ENCODE peak calls at places on chromosomes 11 and 22, in six cellular contexts. One of them, this sample, is unnamed.

GRCh38 chr11:27174026-27174425 is 133.4 kb downstream of the BBOX1 start:
- DNase-seq in NCI-H1105: no peak
- DNase-seq in HFF-Myc: no peak
- DNase-seq in lung microvascular endothelial cell: no peak
- DNase-seq in activated CD4-positive, alpha-beta T cell treated with anti-CD3 and anti-CD28 coated beads, Interleukin-2, amount 50 U/mL, for 1 hour: no peak
- DNase-seq in H4: no peak
- DNase-seq in this sample: no peak

GRCh38 chr11:68302256-68303054 is 9.9 kb upstream of the LRP5 start:
- DNase-seq in NCI-H1105: no peak
- DNase-seq in HFF-Myc: no peak
- DNase-seq in lung microvascular endothelial cell: no peak
- DNase-seq in activated CD4-positive, alpha-beta T cell treated with anti-CD3 and anti-CD28 coated beads, Interleukin-2, amount 50 U/mL, for 1 hour: no peak
- DNase-seq in H4: peak; percentile 62
- DNase-seq in this sample: no peak

GRCh38 chr22:24380220-24381218 is 46.9 kb upstream of the ADORA2A start:
- DNase-seq in NCI-H1105: no peak
- DNase-seq in HFF-Myc: no peak
- DNase-seq in lung microvascular endothelial cell: no peak
- DNase-seq in activated CD4-positive, alpha-beta T cell treated with anti-CD3 and anti-CD28 coated beads, Interleukin-2, amount 50 U/mL, for 1 hour: no peak
- DNase-seq in H4: no peak
- DNase-seq in this sample: no peak

GRCh38 chr11:67318239-67318555 is 14.9 kb downstream of the SSH3 start:
- DNase-seq in NCI-H1105: no peak
- DNase-seq in HFF-Myc: no peak
- DNase-seq in lung microvascular endothelial cell: no peak
- DNase-seq in activated CD4-positive, alpha-beta T cell treated with anti-CD3 and anti-CD28 coated beads, Interleukin-2, amount 50 U/mL, for 1 hour: no peak
- DNase-seq in H4: no peak
- DNase-seq in this sample: no peak

GRCh38 chr11:5123802-5124521 is 14.2 kb downstream of the OR52A5 start:
- DNase-seq in NCI-H1105: peak; percentile 48
- DNase-seq in HFF-Myc: peak; percentile 20
- DNase-seq in lung microvascular endothelial cell: peak; percentile 70
- DNase-seq in activated CD4-positive, alpha-beta T cell treated with anti-CD3 and anti-CD28 coated beads, Interleukin-2, amount 50 U/mL, for 1 hour: peak; percentile 37
- DNase-seq in H4: peak; percentile 68
- DNase-seq in this sample: no peak

GRCh38 chr11:60633645-60634044 is 65.8 kb upstream of the MS4A8 start:
- DNase-seq in NCI-H1105: no peak
- DNase-seq in HFF-Myc: no peak
- DNase-seq in lung microvascular endothelial cell: no peak
- DNase-seq in activated CD4-positive, alpha-beta T cell treated with anti-CD3 and anti-CD28 coated beads, Interleukin-2, amount 50 U/mL, for 1 hour: no peak
- DNase-seq in H4: no peak
- DNase-seq in this sample: peak; percentile 64

GRCh38 chr11:69230856-69231425 is 63.0 kb upstream of the MYEOV start:
- DNase-seq in NCI-H1105: no peak
- DNase-seq in HFF-Myc: no peak
- DNase-seq in lung microvascular endothelial cell: no peak
- DNase-seq in activated CD4-positive, alpha-beta T cell treated with anti-CD3 and anti-CD28 coated beads, Interleukin-2, amount 50 U/mL, for 1 hour: no peak
- DNase-seq in H4: no peak
- DNase-seq in this sample: no peak

GRCh38 chr11:3195251-3196160 is 23.1 kb downstream of the MRGPRG start:
- DNase-seq in NCI-H1105: no peak
- DNase-seq in HFF-Myc: no peak
- DNase-seq in lung microvascular endothelial cell: peak; percentile 17
- DNase-seq in activated CD4-positive, alpha-beta T cell treated with anti-CD3 and anti-CD28 coated beads, Interleukin-2, amount 50 U/mL, for 1 hour: no peak
- DNase-seq in H4: no peak
- DNase-seq in this sample: no peak

GRCh38 chr11:73283316-73284035 is 11.3 kb downstream of the P2RY6 start:
- DNase-seq in NCI-H1105: no peak
- DNase-seq in HFF-Myc: no peak
- DNase-seq in lung microvascular endothelial cell: no peak
- DNase-seq in activated CD4-positive, alpha-beta T cell treated with anti-CD3 and anti-CD28 coated beads, Interleukin-2, amount 50 U/mL, for 1 hour: no peak
- DNase-seq in H4: no peak
- DNase-seq in this sample: no peak

GRCh38 chr11:124415356-124415923 is 9.2 kb downstream of the OR8B4 start:
- DNase-seq in NCI-H1105: peak; percentile 46
- DNase-seq in HFF-Myc: peak; percentile 2
- DNase-seq in lung microvascular endothelial cell: peak; percentile 75
- DNase-seq in activated CD4-positive, alpha-beta T cell treated with anti-CD3 and anti-CD28 coated beads, Interleukin-2, amount 50 U/mL, for 1 hour: no peak
- DNase-seq in H4: peak; percentile 39
- DNase-seq in this sample: peak; percentile 34

GRCh38 chr11:86277741-86278140 is 24.3 kb upstream of the HIKESHI start:
- DNase-seq in NCI-H1105: no peak
- DNase-seq in HFF-Myc: no peak
- DNase-seq in lung microvascular endothelial cell: no peak
- DNase-seq in activated CD4-positive, alpha-beta T cell treated with anti-CD3 and anti-CD28 coated beads, Interleukin-2, amount 50 U/mL, for 1 hour: no peak
- DNase-seq in H4: no peak
- DNase-seq in this sample: no peak

GRCh38 chr11:702731-703461 is 3.1 kb upstream of the EPS8L2 start:
- DNase-seq in NCI-H1105: no peak
- DNase-seq in HFF-Myc: no peak
- DNase-seq in lung microvascular endothelial cell: no peak
- DNase-seq in activated CD4-positive, alpha-beta T cell treated with anti-CD3 and anti-CD28 coated beads, Interleukin-2, amount 50 U/mL, for 1 hour: no peak
- DNase-seq in H4: peak; percentile 59
- DNase-seq in this sample: no peak

GRCh38 chr11:30917859-30918478 is 331.8 kb upstream of the MPPED2 start:
- DNase-seq in NCI-H1105: peak; percentile 52
- DNase-seq in HFF-Myc: peak; percentile 17
- DNase-seq in lung microvascular endothelial cell: peak; percentile 39
- DNase-seq in activated CD4-positive, alpha-beta T cell treated with anti-CD3 and anti-CD28 coated beads, Interleukin-2, amount 50 U/mL, for 1 hour: no peak
- DNase-seq in H4: peak; percentile 48
- DNase-seq in this sample: no peak

GRCh38 chr22:19929586-19930302 is 11.8 kb upstream of the COMT start:
- DNase-seq in NCI-H1105: no peak
- DNase-seq in HFF-Myc: no peak
- DNase-seq in lung microvascular endothelial cell: no peak
- DNase-seq in activated CD4-positive, alpha-beta T cell treated with anti-CD3 and anti-CD28 coated beads, Interleukin-2, amount 50 U/mL, for 1 hour: no peak
- DNase-seq in H4: no peak
- DNase-seq in this sample: no peak

GRCh38 chr11:16511109-16511806 is 154.9 kb upstream of the SOX6 start:
- DNase-seq in NCI-H1105: peak; percentile 30
- DNase-seq in HFF-Myc: peak; percentile 9
- DNase-seq in lung microvascular endothelial cell: no peak
- DNase-seq in activated CD4-positive, alpha-beta T cell treated with anti-CD3 and anti-CD28 coated beads, Interleukin-2, amount 50 U/mL, for 1 hour: no peak
- DNase-seq in H4: peak; percentile 73
- DNase-seq in this sample: no peak

GRCh38 chr11:41612415-41612814 is 153.0 kb upstream of the LRRC4C start:
- DNase-seq in NCI-H1105: no peak
- DNase-seq in HFF-Myc: no peak
- DNase-seq in lung microvascular endothelial cell: no peak
- DNase-seq in activated CD4-positive, alpha-beta T cell treated with anti-CD3 and anti-CD28 coated beads, Interleukin-2, amount 50 U/mL, for 1 hour: no peak
- DNase-seq in H4: peak; percentile 23
- DNase-seq in this sample: no peak

GRCh38 chr11:21769188-21769587 is 423.7 kb upstream of the ANO5 start:
- DNase-seq in NCI-H1105: no peak
- DNase-seq in HFF-Myc: no peak
- DNase-seq in lung microvascular endothelial cell: no peak
- DNase-seq in activated CD4-positive, alpha-beta T cell treated with anti-CD3 and anti-CD28 coated beads, Interleukin-2, amount 50 U/mL, for 1 hour: no peak
- DNase-seq in H4: no peak
- DNase-seq in this sample: no peak

GRCh38 chr11:93986716-93987115 is 34.4 kb upstream of the HEPHL1 start:
- DNase-seq in NCI-H1105: no peak
- DNase-seq in HFF-Myc: no peak
- DNase-seq in lung microvascular endothelial cell: no peak
- DNase-seq in activated CD4-positive, alpha-beta T cell treated with anti-CD3 and anti-CD28 coated beads, Interleukin-2, amount 50 U/mL, for 1 hour: no peak
- DNase-seq in H4: peak; percentile 71
- DNase-seq in this sample: no peak

GRCh38 chr11:111798279-111798678 is 32.1 kb upstream of the PPP2R1B start:
- DNase-seq in NCI-H1105: no peak
- DNase-seq in HFF-Myc: no peak
- DNase-seq in lung microvascular endothelial cell: no peak
- DNase-seq in activated CD4-positive, alpha-beta T cell treated with anti-CD3 and anti-CD28 coated beads, Interleukin-2, amount 50 U/mL, for 1 hour: no peak
- DNase-seq in H4: no peak
- DNase-seq in this sample: no peak

GRCh38 chr11:97454988-97455387 is 1065.2 kb downstream of the JRKL start:
- DNase-seq in NCI-H1105: peak; percentile 14
- DNase-seq in HFF-Myc: no peak
- DNase-seq in lung microvascular endothelial cell: peak; percentile 2
- DNase-seq in activated CD4-positive, alpha-beta T cell treated with anti-CD3 and anti-CD28 coated beads, Interleukin-2, amount 50 U/mL, for 1 hour: no peak
- DNase-seq in H4: peak; percentile 34
- DNase-seq in this sample: no peak

GRCh38 chr22:49993649-49994360 is 18.8 kb downstream of the IL17REL start:
- DNase-seq in NCI-H1105: no peak
- DNase-seq in HFF-Myc: no peak
- DNase-seq in lung microvascular endothelial cell: no peak
- DNase-seq in activated CD4-positive, alpha-beta T cell treated with anti-CD3 and anti-CD28 coated beads, Interleukin-2, amount 50 U/mL, for 1 hour: no peak
- DNase-seq in H4: no peak
- DNase-seq in this sample: no peak

GRCh38 chr11:1012740-1013627 is 23.5 kb downstream of the MUC6 start:
- DNase-seq in NCI-H1105: peak; percentile 44
- DNase-seq in HFF-Myc: no peak
- DNase-seq in lung microvascular endothelial cell: no peak
- DNase-seq in activated CD4-positive, alpha-beta T cell treated with anti-CD3 and anti-CD28 coated beads, Interleukin-2, amount 50 U/mL, for 1 hour: no peak
- DNase-seq in H4: no peak
- DNase-seq in this sample: no peak

GRCh38 chr11:45556851-45557707 is 108.3 kb downstream of the CHST1 start:
- DNase-seq in NCI-H1105: no peak
- DNase-seq in HFF-Myc: no peak
- DNase-seq in lung microvascular endothelial cell: no peak
- DNase-seq in activated CD4-positive, alpha-beta T cell treated with anti-CD3 and anti-CD28 coated beads, Interleukin-2, amount 50 U/mL, for 1 hour: no peak
- DNase-seq in H4: peak; percentile 46
- DNase-seq in this sample: no peak

GRCh38 chr11:116654526-116654925 is 118.3 kb downstream of the BUD13 start:
- DNase-seq in NCI-H1105: no peak
- DNase-seq in HFF-Myc: no peak
- DNase-seq in lung microvascular endothelial cell: no peak
- DNase-seq in activated CD4-positive, alpha-beta T cell treated with anti-CD3 and anti-CD28 coated beads, Interleukin-2, amount 50 U/mL, for 1 hour: no peak
- DNase-seq in H4: no peak
- DNase-seq in this sample: no peak

GRCh38 chr22:46748948-46749681 is 11.1 kb upstream of the CERK start:
- DNase-seq in NCI-H1105: no peak
- DNase-seq in HFF-Myc: no peak
- DNase-seq in lung microvascular endothelial cell: peak; percentile 82
- DNase-seq in activated CD4-positive, alpha-beta T cell treated with anti-CD3 and anti-CD28 coated beads, Interleukin-2, amount 50 U/mL, for 1 hour: peak; percentile 76
- DNase-seq in H4: no peak
- DNase-seq in this sample: no peak

GRCh38 chr11:69240332-69241074 is 53.5 kb upstream of the MYEOV start:
- DNase-seq in NCI-H1105: no peak
- DNase-seq in HFF-Myc: no peak
- DNase-seq in lung microvascular endothelial cell: no peak
- DNase-seq in activated CD4-positive, alpha-beta T cell treated with anti-CD3 and anti-CD28 coated beads, Interleukin-2, amount 50 U/mL, for 1 hour: no peak
- DNase-seq in H4: no peak
- DNase-seq in this sample: peak; percentile 15

GRCh38 chr22:41092847-41093371 is 517 bp downstream of the EP300 start:
- DNase-seq in NCI-H1105: no peak
- DNase-seq in HFF-Myc: no peak
- DNase-seq in lung microvascular endothelial cell: peak; percentile 35
- DNase-seq in activated CD4-positive, alpha-beta T cell treated with anti-CD3 and anti-CD28 coated beads, Interleukin-2, amount 50 U/mL, for 1 hour: no peak
- DNase-seq in H4: no peak
- DNase-seq in this sample: no peak

GRCh38 chr22:30210235-30210831 is 36.2 kb downstream of the LIF start:
- DNase-seq in NCI-H1105: no peak
- DNase-seq in HFF-Myc: no peak
- DNase-seq in lung microvascular endothelial cell: no peak
- DNase-seq in activated CD4-positive, alpha-beta T cell treated with anti-CD3 and anti-CD28 coated beads, Interleukin-2, amount 50 U/mL, for 1 hour: no peak
- DNase-seq in H4: peak; percentile 78
- DNase-seq in this sample: no peak

GRCh38 chr11:92453055-92453454 is 228.4 kb downstream of the FAT3 start:
- DNase-seq in NCI-H1105: no peak
- DNase-seq in HFF-Myc: no peak
- DNase-seq in lung microvascular endothelial cell: no peak
- DNase-seq in activated CD4-positive, alpha-beta T cell treated with anti-CD3 and anti-CD28 coated beads, Interleukin-2, amount 50 U/mL, for 1 hour: no peak
- DNase-seq in H4: peak; percentile 8
- DNase-seq in this sample: no peak

This sample was measured in B cell.